ENCODE peak calls at places on chromosomes 7 and 10, in four cellular contexts. D, U, S and H are unnamed samples.

GRCh38 chr10:97895915-97896314 is 46.3 kb downstream of the GOLGA7B start:
- DNase-seq in D (no peak), U (no peak), S (peak; percentile 12), H (no peak)

GRCh38 chr10:91077549-91078017 is 142.9 kb upstream of the PCGF5 start:
- DNase-seq in D (peak; percentile 59), U (no peak), S (peak; percentile 44), H (no peak)

GRCh38 chr10:24894728-24895127 is 57.7 kb downstream of the PRTFDC1 start:
- DNase-seq in D (no peak), U (no peak), S (no peak), H (no peak)

GRCh38 chr10:27911006-27911405 is 87.9 kb downstream of the ODAD2 start:
- DNase-seq in U (no peak), S (no peak), D (no peak), H (no peak)

GRCh38 chr7:132742152-132742551 is 165.9 kb upstream of the PLXNA4 start:
- DNase-seq in S (peak; percentile 79), U (no peak), D (peak; percentile 94), H (no peak)

GRCh38 chr10:50390302-50390701 is 139.0 kb upstream of the ASAH2 start:
- DNase-seq in S (no peak), U (no peak), D (no peak), H (no peak)

GRCh38 chr10:58531084-58531695 is 18.5 kb downstream of the BICC1 start:
- DNase-seq in S (peak; percentile 72), D (peak; percentile 82), U (peak; percentile 62), H (peak; percentile 54)

GRCh38 chr7:113918946-113919345 is at the start of gene PPP1R3A:
- DNase-seq in U (no peak), D (no peak), S (no peak), H (no peak)

GRCh38 chr10:89795840-89796239 is 94.5 kb downstream of the KIF20B start:
- DNase-seq in U (no peak), D (no peak), S (no peak), H (no peak)

GRCh38 chr10:110220383-110220782 is 13.0 kb downstream of the MXI1 start:
- DNase-seq in U (no peak), D (no peak), S (no peak), H (no peak)

GRCh38 chr7:24971333-24972165 is 8.4 kb downstream of the OSBPL3 start:
- DNase-seq in S (peak; percentile 94), D (peak; percentile 72), U (no peak), H (no peak)

GRCh38 chr10:117175215-117175900 is 21.9 kb upstream of the KCNK18 start:
- DNase-seq in U (no peak), S (no peak), D (no peak), H (no peak)

GRCh38 chr10:118523775-118524174 is 71.7 kb downstream of the PRLHR start:
- DNase-seq in U (no peak), D (no peak), S (peak; percentile 94), H (no peak)

GRCh38 chr10:74293686-74294365 is 142.8 kb downstream of the ADK start:
- DNase-seq in U (no peak), D (peak; percentile 83), S (peak; percentile 92), H (no peak)

GRCh38 chr10:74928742-74929191 is 102.4 kb downstream of the KAT6B start:
- DNase-seq in S (no peak), D (peak; percentile 46), U (no peak), H (no peak)

GRCh38 chr10:131812736-131813604 is 87.8 kb upstream of the PPP2R2D start:
- DNase-seq in S (no peak), D (no peak), U (no peak), H (no peak)

GRCh38 chr7:155263522-155264197 is 34.0 kb upstream of the INSIG1 start:
- DNase-seq in U (no peak), S (no peak), D (no peak), H (no peak)

GRCh38 chr10:68938884-68939283 is 17.1 kb upstream of the DDX21 start:
- DNase-seq in S (no peak), D (no peak), U (no peak), H (no peak)

GRCh38 chr10:80104066-80104926 is 25.8 kb downstream of the TMEM254 start:
- DNase-seq in D (peak; percentile 91), S (peak; percentile 38), U (no peak), H (no peak)

GRCh38 chr7:74717889-74718288 is 55.9 kb upstream of the NCF1 start:
- DNase-seq in D (no peak), U (no peak), S (no peak), H (no peak)

GRCh38 chr7:35498416-35498815 is 196.5 kb downstream of the HERPUD2 start:
- DNase-seq in D (no peak), S (no peak), U (no peak), H (no peak)

GRCh38 chr7:121748546-121748945 is 124.4 kb upstream of the PTPRZ1 start:
- DNase-seq in D (no peak), U (no peak), S (peak; percentile 75), H (no peak)

GRCh38 chr7:149867762-149868637 is 5.8 kb upstream of the ATP6V0E2 start:
- DNase-seq in D (no peak), U (no peak), S (no peak), H (no peak)

GRCh38 chr7:12233175-12233574 is 22.1 kb downstream of the TMEM106B start:
- DNase-seq in D (no peak), S (no peak), U (no peak), H (no peak)

GRCh38 chr10:17831896-17832295 is 22.7 kb downstream of the MRC1 start:
- DNase-seq in U (no peak), S (no peak), D (no peak), H (no peak)
- H3K4me3 ChIP-seq in U (no peak overlapping the region), S (no peak overlapping the region), D (no peak overlapping the region), H (no peak overlapping the region)

GRCh38 chr7:128793184-128793552 is 1.4 kb downstream of the CCDC136 start:
- DNase-seq in U (no peak), D (no peak), S (no peak), H (no peak)

GRCh38 chr7:128791968-128792319 is at the start of gene CCDC136:
- DNase-seq in U (no peak), D (no peak), S (no peak), H (no peak)

GRCh38 chr7:128791121-128791967 is 424 bp upstream of the CCDC136 start:
- DNase-seq in S (peak; percentile 23), D (peak; percentile 50), U (peak; percentile 43), H (no peak)

GRCh38 chr7:128794020-128794419 is 2.3 kb downstream of the CCDC136 start:
- DNase-seq in D (no peak), U (no peak), S (no peak), H (no peak)

GRCh38 chr7:128792471-128793183 is 859 bp downstream of the CCDC136 start:
- DNase-seq in S (no peak), D (no peak), U (no peak), H (no peak)
- H3K4me3 ChIP-seq in S (no peak overlapping the region), D (no peak overlapping the region), U (peak overlapping the region; percentile 21), H (no peak overlapping the region)

DNA sequence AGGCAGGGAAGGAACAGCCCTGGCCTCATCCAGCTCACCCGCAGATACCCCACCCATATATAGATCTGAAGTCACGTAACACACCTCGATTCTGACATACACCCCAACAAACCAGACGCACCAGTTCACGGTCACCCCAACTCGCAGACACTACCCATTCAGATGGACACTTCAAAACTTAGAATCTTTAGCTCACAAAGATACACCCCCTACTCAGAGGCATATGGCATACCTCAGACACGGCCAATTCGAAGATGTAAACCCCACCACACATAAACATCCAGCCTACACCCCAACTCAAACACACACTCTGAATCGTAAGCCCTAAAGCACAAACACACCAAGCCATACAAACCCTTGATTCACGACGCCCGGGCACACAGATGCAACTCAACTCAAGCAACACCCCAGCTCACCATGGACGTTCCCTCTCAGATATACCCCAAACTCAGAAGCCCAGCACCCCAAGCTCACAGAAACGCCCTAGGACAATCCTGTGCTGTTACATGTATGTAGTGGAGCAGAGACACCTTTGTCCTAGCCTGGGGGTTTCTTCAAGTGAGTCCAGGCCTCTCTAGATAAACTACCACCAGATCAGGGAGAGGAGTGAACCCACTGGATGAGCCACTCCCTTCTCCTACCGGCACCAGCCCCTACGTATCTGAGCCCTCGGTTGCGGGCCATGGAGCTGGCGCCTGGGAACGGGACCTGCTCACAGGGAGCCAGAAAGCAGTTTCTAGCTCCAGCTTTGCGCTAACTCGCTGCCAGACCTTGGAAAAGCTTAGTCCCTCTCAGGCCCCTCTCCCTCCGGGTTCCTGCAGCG is 8.8 kb downstream of the PSD start:
- DNase-seq in U (no peak), D (no peak), S (no peak), H (no peak)
- H3K4me3 ChIP-seq in U (peak overlapping the region; percentile 40), D (peak overlapping the region; percentile 7), S (peak overlapping the region; percentile 14), H (peak overlapping the region; percentile 45)

GRCh38 chr7:131466735-131467365 is 89.6 kb downstream of the PODXL start:
- DNase-seq in D (no peak), S (no peak), U (no peak), H (no peak)

GRCh38 chr7:131467788-131468187 is 88.6 kb downstream of the PODXL start:
- DNase-seq in S (no peak), D (no peak), U (no peak), H (no peak)

GRCh38 chr7:131459256-131459655 is 97.2 kb downstream of the PODXL start:
- DNase-seq in U (no peak), S (peak; percentile 36), D (no peak), H (no peak)

GRCh38 chr7:131462059-131462458 is 94.4 kb downstream of the PODXL start:
- DNase-seq in D (no peak), S (no peak), U (no peak), H (no peak)
- H3K4me3 ChIP-seq in D (no peak overlapping the region), S (no peak overlapping the region), U (no peak overlapping the region), H (no peak overlapping the region)

GRCh38 chr7:2708547-2709310 is 20.7 kb downstream of the AMZ1 start:
- DNase-seq in U (no peak), S (no peak), D (no peak), H (no peak)

GRCh38 chr7:2710901-2711551 is 23.0 kb downstream of the AMZ1 start:
- DNase-seq in D (no peak), S (no peak), U (no peak), H (no peak)

GRCh38 chr7:2710256-2710655 is 22.3 kb downstream of the AMZ1 start:
- DNase-seq in D (no peak), S (no peak), U (no peak), H (no peak)

GRCh38 chr7:2708041-2708440 is 20.0 kb downstream of the AMZ1 start:
- DNase-seq in S (no peak), U (no peak), D (no peak), H (no peak)

GRCh38 chr7:2709553-2710165 is 21.7 kb downstream of the AMZ1 start:
- DNase-seq in S (peak; percentile 45), U (peak; percentile 90), D (peak; percentile 61), H (peak; percentile 64)
- H3K4me3 ChIP-seq in S (no peak overlapping the region), U (peak overlapping the region; percentile 6), D (no peak overlapping the region), H (no peak overlapping the region)

GRCh38 chr10:84368828-84369227 is 40.4 kb downstream of the CCSER2 start:
- DNase-seq in D (no peak), U (no peak), S (no peak), H (no peak)

GRCh38 chr10:84370268-84370667 is 41.9 kb downstream of the CCSER2 start:
- DNase-seq in S (peak; percentile 23), U (no peak), D (no peak), H (no peak)

GRCh38 chr10:84373000-84373399 is 44.6 kb downstream of the CCSER2 start:
- DNase-seq in U (no peak), D (no peak), S (no peak), H (no peak)

GRCh38 chr10:84375011-84375410 is 46.6 kb downstream of the CCSER2 start:
- DNase-seq in D (peak; percentile 75), S (peak; percentile 64), U (peak; percentile 23), H (peak; percentile 37)

GRCh38 chr10:84371944-84372343 is 43.6 kb downstream of the CCSER2 start:
- DNase-seq in D (no peak), U (no peak), S (no peak), H (no peak)
- H3K4me3 ChIP-seq in D (no peak overlapping the region), U (no peak overlapping the region), S (no peak overlapping the region), H (no peak overlapping the region)

GRCh38 chr7:102251531-102252372 is 34.9 kb upstream of the SH2B2 start:
- DNase-seq in U (no peak), S (no peak), D (no peak), H (no peak)
- H3K4me3 ChIP-seq in U (no peak overlapping the region), S (no peak overlapping the region), D (no peak overlapping the region), H (no peak overlapping the region)